ENCODE peak calls at places on chromosomes 16 and 17, in four cellular contexts. Q is right cardiac atrium, T is heart left ventricle, S is Peyer's patch. P is an unnamed sample.

GRCh38 chr16:48558269-48558915 is 51.6 kb downstream of the N4BP1 start:
- DNase-seq in Q (no peak), T (no peak), S (no peak), P (no peak)

GRCh38 chr16:58433569-58433951 is 41.3 kb downstream of the GINS3 start:
- DNase-seq in Q (no peak), T (no peak), S (no peak), P (no peak)

GRCh38 chr16:87054856-87055255 is 262.3 kb downstream of the C16orf95 start:
- DNase-seq in Q (no peak), T (no peak), S (no peak), P (no peak)

GRCh38 chr17:34579017-34579946 is at the start of gene TMEM132E:
- DNase-seq in Q (peak; percentile 54), T (peak; percentile 43), S (no peak), P (peak; percentile 29)

GRCh38 chr17:40791808-40792436 is 7.8 kb downstream of the KRT28 start:
- DNase-seq in Q (no peak), T (no peak), S (no peak), P (no peak)

GRCh38 chr17:42362245-42362961 is 25.8 kb downstream of the STAT3 start:
- DNase-seq in Q (no peak), T (no peak), S (no peak), P (no peak)

GRCh38 chr16:11306997-11307638 is 26.0 kb upstream of the PRM1 start:
- DNase-seq in Q (no peak), T (no peak), S (no peak), P (no peak)

GRCh38 chr17:40530988-40531971 is 29.9 kb upstream of the TNS4 start:
- DNase-seq in Q (no peak), T (no peak), S (peak; percentile 45), P (no peak)

GRCh38 chr16:28317040-28317880 is 24.9 kb downstream of the SBK1 start:
- DNase-seq in Q (peak; percentile 53), T (peak; percentile 44), S (peak; percentile 79), P (peak; percentile 46)

GRCh38 chr16:53085539-53086450 is 31.0 kb downstream of the CHD9 start:
- DNase-seq in Q (no peak), T (no peak), S (no peak), P (no peak)

GRCh38 chr16:58652741-58653140 is 23.1 kb upstream of the CNOT1 start:
- DNase-seq in Q (no peak), T (peak; percentile 33), S (no peak), P (no peak)

GRCh38 chr17:10059684-10060211 is 138.7 kb downstream of the GAS7 start:
- DNase-seq in Q (peak; percentile 68), T (peak; percentile 69), S (peak; percentile 64), P (peak; percentile 70)

GRCh38 chr17:32516450-32516849 is 29.7 kb downstream of the CDK5R1 start:
- DNase-seq in Q (no peak), T (no peak), S (no peak), P (no peak)

GRCh38 chr17:49632201-49632600 is 45.7 kb downstream of the SPOP start:
- DNase-seq in Q (no peak), T (no peak), S (no peak), P (no peak)

GRCh38 chr16:2689968-2690830 is 7.9 kb downstream of the KCTD5 start:
- DNase-seq in Q (peak; percentile 17), T (no peak), S (no peak), P (no peak)

GRCh38 chr16:65312071-65312470 is 190.2 kb upstream of the CDH11 start:
- DNase-seq in Q (no peak), T (no peak), S (no peak), P (no peak)

GRCh38 chr17:81537343-81537855 is 9.2 kb downstream of the FSCN2 start:
- DNase-seq in Q (no peak), T (no peak), S (peak; percentile 81), P (no peak)

GRCh38 chr17:82300707-82301270 is 16.6 kb downstream of the CD7 start:
- DNase-seq in Q (peak; percentile 68), T (peak; percentile 71), S (peak; percentile 91), P (peak; percentile 62)

GRCh38 chr16:2481676-2482075 is 6.7 kb downstream of the TBC1D24 start:
- DNase-seq in Q (no peak), T (no peak), S (no peak), P (no peak)

GRCh38 chr16:81238296-81239011 is at the start of gene BCO1:
- DNase-seq in Q (no peak), T (no peak), S (peak; percentile 48), P (no peak)

GRCh38 chr16:4290236-4290830 is 17.5 kb upstream of the TFAP4 start:
- DNase-seq in Q (no peak), T (no peak), S (no peak), P (no peak)

GRCh38 chr16:19135896-19136438 is 22.2 kb downstream of the ITPRIPL2 start:
- DNase-seq in Q (peak; percentile 50), T (no peak), S (peak; percentile 84), P (peak; percentile 45)

GRCh38 chr16:3030128-3030871 is 6.4 kb downstream of the BICDL2 start:
- DNase-seq in Q (no peak), T (no peak), S (no peak), P (no peak)

GRCh38 chr17:29116652-29117439 is 63.4 kb downstream of the MYO18A start:
- DNase-seq in Q (peak; percentile 84), T (peak; percentile 76), S (peak; percentile 89), P (peak; percentile 84)

GRCh38 chr17:32486701-32487459 is at the start of gene CDK5R1:
- DNase-seq in Q (peak; percentile 71), T (peak; percentile 79), S (peak; percentile 88), P (peak; percentile 65)

GRCh38 chr17:34400301-34400931 is 37.4 kb upstream of the CCL1 start:
- DNase-seq in Q (no peak), T (no peak), S (no peak), P (no peak)

GRCh38 chr17:71917715-71918114 is 203.1 kb upstream of the SOX9 start:
- DNase-seq in Q (no peak), T (no peak), S (no peak), P (no peak)

GRCh38 chr17:7884581-7885356 is 3.8 kb upstream of the CHD3 start:
- DNase-seq in Q (peak; percentile 38), T (peak; percentile 26), S (peak; percentile 50), P (peak; percentile 27)

GRCh38 chr16:2963074-2963610 is 933 bp upstream of the KREMEN2 start:
- DNase-seq in Q (no peak), T (no peak), S (no peak), P (no peak)

GRCh38 chr16:75304521-75305363 is 53.3 kb upstream of the BCAR1 start:
- DNase-seq in Q (peak; percentile 80), T (peak; percentile 44), S (peak; percentile 83), P (peak; percentile 41)

GRCh38 chr17:2792541-2793169 is 3.6 kb upstream of the RAP1GAP2 start:
- DNase-seq in Q (no peak), T (no peak), S (no peak), P (no peak)

GRCh38 chr16:2048116-2048543 is 345 bp downstream of the TSC2 start:
- DNase-seq in Q (no peak), T (no peak), S (peak; percentile 58), P (no peak)

GRCh38 chr17:67503184-67503583 is 126.1 kb downstream of the PITPNC1 start:
- DNase-seq in Q (no peak), T (no peak), S (no peak), P (no peak)

GRCh38 chr16:11145173-11145820 is 110.7 kb downstream of the SOCS1 start:
- DNase-seq in Q (peak; percentile 67), T (no peak), S (no peak), P (peak; percentile 36)

GRCh38 chr16:31487076-31487719 is 4.3 kb downstream of the SLC5A2 start:
- DNase-seq in Q (no peak), T (no peak), S (no peak), P (no peak)

GRCh38 chr17:73536700-73537680 is 107.3 kb downstream of the SDK2 start:
- DNase-seq in Q (no peak), T (no peak), S (no peak), P (no peak)

GRCh38 chr17:56174421-56174820 is 21.1 kb downstream of the ANKFN1 start:
- DNase-seq in Q (no peak), T (no peak), S (no peak), P (no peak)
- H3K4me3 ChIP-seq in Q (no peak overlapping the region), T (no peak overlapping the region), S (no peak overlapping the region), P (no peak overlapping the region)

GRCh38 chr17:64216030-64216384 is 47.1 kb downstream of the TEX2 start:
- DNase-seq in Q (no peak), T (no peak), S (no peak), P (no peak)

GRCh38 chr17:64214950-64215349 is 48.1 kb downstream of the TEX2 start:
- DNase-seq in Q (no peak), T (no peak), S (no peak), P (no peak)

GRCh38 chr17:64217249-64217652 is 45.8 kb downstream of the TEX2 start:
- DNase-seq in Q (no peak), T (no peak), S (no peak), P (no peak)

GRCh38 chr17:64218066-64218465 is 45.0 kb downstream of the TEX2 start:
- DNase-seq in Q (no peak), T (no peak), S (no peak), P (no peak)

GRCh38 chr17:64216385-64217248 is 46.4 kb downstream of the TEX2 start:
- DNase-seq in Q (peak; percentile 41), T (peak; percentile 37), S (peak; percentile 64), P (peak; percentile 48)
- H3K27ac ChIP-seq in Q (peak overlapping the region; percentile 80), T (peak overlapping the region; percentile 81), S (peak overlapping the region; percentile 86), P (peak overlapping the region; percentile 84)

GRCh38 chr17:77475012-77475976 is 334.5 kb downstream of the SEC14L1 start:
- DNase-seq in Q (peak; percentile 16), T (no peak), S (peak; percentile 77), P (peak; percentile 17)
- H3K4me3 ChIP-seq in Q (no peak overlapping the region), T (no peak overlapping the region), S (no peak overlapping the region), P (no peak overlapping the region)

GRCh38 chr17:14986127-14986526 is 279.0 kb downstream of the PMP22 start:
- DNase-seq in Q (no peak), T (no peak), S (no peak), P (no peak)
- H3K27ac ChIP-seq in Q (no peak overlapping the region), T (no peak overlapping the region), S (no peak overlapping the region), P (no peak overlapping the region)

DNA sequence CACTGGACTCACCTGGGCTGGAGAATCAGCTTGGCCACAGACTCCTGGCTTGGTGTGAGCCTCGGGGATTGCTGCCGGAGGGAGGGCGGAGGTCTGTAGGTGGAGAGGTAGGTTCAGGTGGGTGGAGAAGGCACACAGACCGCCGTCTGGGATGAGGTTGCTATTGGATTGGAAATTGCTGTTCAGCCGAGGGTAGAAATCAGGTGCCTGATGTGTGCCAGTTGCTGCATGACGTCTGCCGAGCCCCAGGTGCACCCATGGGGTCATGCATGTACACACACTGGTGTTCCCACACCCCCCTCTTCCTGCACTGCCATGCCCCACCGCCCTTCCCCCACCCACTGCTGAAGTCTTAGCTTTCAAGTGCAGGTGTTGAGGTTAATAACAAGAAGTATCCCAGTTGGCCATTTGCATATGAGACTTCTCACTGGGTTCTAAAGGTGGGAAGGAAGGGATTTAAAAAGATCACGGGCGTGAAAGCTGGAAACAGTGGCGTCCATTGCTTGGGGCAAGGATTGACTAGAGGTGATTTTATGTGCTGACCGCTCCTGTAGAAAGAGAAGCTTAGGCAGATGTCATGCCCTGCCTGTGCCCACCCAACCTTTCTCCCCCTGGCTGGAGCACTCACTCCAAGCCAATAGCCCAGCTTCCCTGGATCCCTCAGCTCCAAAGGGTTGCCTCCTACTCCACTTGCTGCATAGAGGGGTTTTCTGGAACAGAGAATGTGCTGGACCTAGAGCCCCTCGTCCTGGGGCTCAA is 193.6 kb downstream of the CCDC182 start:
- DNase-seq in Q (no peak), T (no peak), S (peak; percentile 95), P (no peak)
- H3K4me3 ChIP-seq in Q (no peak overlapping the region), T (no peak overlapping the region), S (peak overlapping the region; percentile 24), P (no peak overlapping the region)